ENCODE peak calls at places on chromosomes 7 and 10, in five cellular contexts. One of them, this sample, is unnamed.

GRCh38 chr7:105840981-105841749 is 35.2 kb downstream of the ATXN7L1 start:
- DNase-seq in A549: no peak
- DNase-seq in left ventricle myocardium inferior: no peak
- DNase-seq in dorsolateral prefrontal cortex: no peak
- DNase-seq in esophagus muscularis mucosa: no peak
- DNase-seq in this sample: no peak

GRCh38 chr10:128814024-128814423 is 653.0 kb upstream of the MGMT start:
- DNase-seq in dorsolateral prefrontal cortex: no peak
- DNase-seq in esophagus muscularis mucosa: no peak
- DNase-seq in A549: no peak
- DNase-seq in left ventricle myocardium inferior: no peak
- DNase-seq in this sample: no peak

GRCh38 chr10:22319559-22320558 is 1.0 kb upstream of the BMI1 start:
- DNase-seq in left ventricle myocardium inferior: no peak
- DNase-seq in esophagus muscularis mucosa: no peak
- DNase-seq in dorsolateral prefrontal cortex: no peak
- DNase-seq in A549: no peak
- DNase-seq in this sample: no peak

GRCh38 chr7:30159698-30160143 is 24.9 kb downstream of the MTURN start:
- DNase-seq in A549: no peak
- DNase-seq in dorsolateral prefrontal cortex: no peak
- DNase-seq in left ventricle myocardium inferior: no peak
- DNase-seq in esophagus muscularis mucosa: no peak
- DNase-seq in this sample: peak

GRCh38 chr7:151249732-151250072 is 1.2 kb upstream of the SMARCD3 start:
- DNase-seq in left ventricle myocardium inferior: peak
- DNase-seq in dorsolateral prefrontal cortex: no peak
- DNase-seq in esophagus muscularis mucosa: no peak
- DNase-seq in A549: peak
- DNase-seq in this sample: peak

GRCh38 chr7:104431930-104432329 is 103.5 kb downstream of the LHFPL3 start:
- DNase-seq in esophagus muscularis mucosa: no peak
- DNase-seq in dorsolateral prefrontal cortex: no peak
- DNase-seq in A549: no peak
- DNase-seq in left ventricle myocardium inferior: no peak
- DNase-seq in this sample: peak

GRCh38 chr7:25716421-25716820 is 435.6 kb upstream of the NFE2L3 start:
- DNase-seq in dorsolateral prefrontal cortex: no peak
- DNase-seq in esophagus muscularis mucosa: no peak
- DNase-seq in A549: no peak
- DNase-seq in left ventricle myocardium inferior: no peak
- DNase-seq in this sample: no peak

GRCh38 chr10:91587710-91588638 is 44.9 kb downstream of the PPP1R3C start:
- DNase-seq in A549: peak
- DNase-seq in left ventricle myocardium inferior: no peak
- DNase-seq in esophagus muscularis mucosa: no peak
- DNase-seq in dorsolateral prefrontal cortex: no peak
- DNase-seq in this sample: no peak

GRCh38 chr7:15508258-15508657 is 53.6 kb downstream of the AGMO start:
- DNase-seq in A549: no peak
- DNase-seq in left ventricle myocardium inferior: no peak
- DNase-seq in dorsolateral prefrontal cortex: no peak
- DNase-seq in esophagus muscularis mucosa: no peak
- DNase-seq in this sample: no peak

GRCh38 chr10:50992972-50993766 is 81.1 kb upstream of the PRKG1 start:
- DNase-seq in dorsolateral prefrontal cortex: no peak
- DNase-seq in A549: no peak
- DNase-seq in left ventricle myocardium inferior: peak
- DNase-seq in esophagus muscularis mucosa: no peak
- DNase-seq in this sample: peak

GRCh38 chr10:93413252-93413689 is 68.9 kb downstream of the MYOF start:
- DNase-seq in A549: no peak
- DNase-seq in dorsolateral prefrontal cortex: no peak
- DNase-seq in esophagus muscularis mucosa: no peak
- DNase-seq in left ventricle myocardium inferior: no peak
- DNase-seq in this sample: no peak

GRCh38 chr7:131724776-131725345 is 168.4 kb upstream of the PODXL start:
- DNase-seq in dorsolateral prefrontal cortex: no peak
- DNase-seq in A549: no peak
- DNase-seq in esophagus muscularis mucosa: peak
- DNase-seq in left ventricle myocardium inferior: no peak
- DNase-seq in this sample: no peak
- H3K27ac ChIP-seq in dorsolateral prefrontal cortex: no peak
- H3K27ac ChIP-seq in A549: no peak
- H3K27ac ChIP-seq in esophagus muscularis mucosa: no peak
- H3K27ac ChIP-seq in left ventricle myocardium inferior: no peak
- H3K27ac ChIP-seq in this sample: no peak

GRCh38 chr10:64306888-64307287 is 785.7 kb downstream of the REEP3 start:
- DNase-seq in A549: no peak
- DNase-seq in dorsolateral prefrontal cortex: no peak
- DNase-seq in esophagus muscularis mucosa: no peak
- DNase-seq in left ventricle myocardium inferior: no peak
- DNase-seq in this sample: no peak
- H3K4me3 ChIP-seq in A549: no peak
- H3K4me3 ChIP-seq in dorsolateral prefrontal cortex: no peak
- H3K4me3 ChIP-seq in esophagus muscularis mucosa: no peak
- H3K4me3 ChIP-seq in left ventricle myocardium inferior: no peak
- H3K4me3 ChIP-seq in this sample: no peak

GRCh38 chr10:6348091-6348862 is 145.5 kb downstream of the PFKFB3 start:
- DNase-seq in left ventricle myocardium inferior: peak
- DNase-seq in dorsolateral prefrontal cortex: peak
- DNase-seq in A549: no peak
- DNase-seq in esophagus muscularis mucosa: peak
- DNase-seq in this sample: peak
- H3K27ac ChIP-seq in left ventricle myocardium inferior: no peak
- H3K27ac ChIP-seq in dorsolateral prefrontal cortex: peak
- H3K27ac ChIP-seq in A549: peak
- H3K27ac ChIP-seq in esophagus muscularis mucosa: no peak
- H3K27ac ChIP-seq in this sample: no peak

GRCh38 chr7:127628445-127628844 is 10.5 kb upstream of the PAX4 start:
- DNase-seq in dorsolateral prefrontal cortex: no peak
- DNase-seq in esophagus muscularis mucosa: no peak
- DNase-seq in A549: no peak
- DNase-seq in left ventricle myocardium inferior: no peak
- DNase-seq in this sample: peak
- H3K4me3 ChIP-seq in dorsolateral prefrontal cortex: no peak
- H3K4me3 ChIP-seq in esophagus muscularis mucosa: no peak
- H3K4me3 ChIP-seq in A549: no peak
- H3K4me3 ChIP-seq in left ventricle myocardium inferior: no peak
- H3K4me3 ChIP-seq in this sample: no peak

DNA sequence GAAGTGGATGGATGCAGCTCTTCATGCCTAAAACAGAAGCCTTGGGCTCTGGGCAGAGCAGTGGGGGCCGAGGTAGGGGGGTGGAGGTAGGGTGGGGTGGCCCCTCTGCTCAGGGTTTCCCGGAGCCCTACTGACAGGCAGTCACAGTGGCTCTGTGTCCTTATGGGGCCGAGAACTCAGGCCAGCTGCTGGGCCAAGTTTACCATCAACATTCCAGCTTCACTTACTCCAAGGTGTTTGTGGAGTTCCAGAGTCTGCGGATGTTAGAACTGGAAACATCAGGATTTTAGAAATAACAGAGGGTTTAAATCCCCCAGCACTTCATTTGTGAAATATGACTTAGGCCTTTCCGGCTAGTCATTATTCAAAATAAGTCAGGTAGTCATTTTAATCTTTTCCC is 99.8 kb upstream of the BTBD16 start:
- DNase-seq in dorsolateral prefrontal cortex: no peak
- DNase-seq in esophagus muscularis mucosa: no peak
- DNase-seq in left ventricle myocardium inferior: no peak
- DNase-seq in A549: no peak
- DNase-seq in this sample: no peak
- H3K27ac ChIP-seq in dorsolateral prefrontal cortex: no peak
- H3K27ac ChIP-seq in esophagus muscularis mucosa: peak
- H3K27ac ChIP-seq in left ventricle myocardium inferior: peak
- H3K27ac ChIP-seq in A549: no peak
- H3K27ac ChIP-seq in this sample: peak

GRCh38 chr7:35038340-35038738 is 1.1 kb upstream of the DPY19L1 start:
- DNase-seq in A549: no peak
- DNase-seq in left ventricle myocardium inferior: no peak
- DNase-seq in esophagus muscularis mucosa: peak
- DNase-seq in dorsolateral prefrontal cortex: no peak
- DNase-seq in this sample: no peak
- H3K4me3 ChIP-seq in A549: peak
- H3K4me3 ChIP-seq in left ventricle myocardium inferior: peak
- H3K4me3 ChIP-seq in esophagus muscularis mucosa: peak
- H3K4me3 ChIP-seq in dorsolateral prefrontal cortex: peak
- H3K4me3 ChIP-seq in this sample: peak

GRCh38 chr7:46210467-46210866 is 289.4 kb upstream of the IGFBP3 start:
- DNase-seq in left ventricle myocardium inferior: no peak
- DNase-seq in dorsolateral prefrontal cortex: no peak
- DNase-seq in esophagus muscularis mucosa: peak
- DNase-seq in A549: no peak
- DNase-seq in this sample: no peak
- H3K27ac ChIP-seq in left ventricle myocardium inferior: no peak
- H3K27ac ChIP-seq in dorsolateral prefrontal cortex: no peak
- H3K27ac ChIP-seq in esophagus muscularis mucosa: no peak
- H3K27ac ChIP-seq in A549: no peak
- H3K27ac ChIP-seq in this sample: no peak

DNA sequence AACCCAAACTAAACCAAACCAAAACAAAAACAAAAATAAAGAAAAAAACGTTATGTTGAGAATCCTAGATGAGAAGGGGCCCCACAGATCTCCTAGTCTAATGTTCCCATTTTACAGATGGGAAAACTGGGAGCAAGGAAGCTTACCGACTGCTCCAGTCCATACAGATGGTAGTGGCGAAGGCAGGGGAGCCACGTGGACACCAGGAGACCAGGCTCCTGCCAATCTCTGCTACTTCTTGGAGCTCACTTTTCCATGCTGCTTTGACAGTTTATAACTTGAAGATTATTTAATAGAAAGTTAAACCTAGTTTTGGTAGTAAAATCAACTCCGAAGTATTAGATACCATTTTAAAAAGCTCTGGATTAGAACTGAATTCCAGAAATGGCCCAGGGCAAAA is 62.0 kb downstream of the GATA3 start:
- DNase-seq in left ventricle myocardium inferior: no peak
- DNase-seq in esophagus muscularis mucosa: no peak
- DNase-seq in dorsolateral prefrontal cortex: no peak
- DNase-seq in A549: no peak
- DNase-seq in this sample: no peak
- H3K4me3 ChIP-seq in left ventricle myocardium inferior: no peak
- H3K4me3 ChIP-seq in esophagus muscularis mucosa: no peak
- H3K4me3 ChIP-seq in dorsolateral prefrontal cortex: no peak
- H3K4me3 ChIP-seq in A549: no peak
- H3K4me3 ChIP-seq in this sample: no peak

GRCh38 chr7:77351539-77352004 is 64.6 kb downstream of the GSAP start:
- DNase-seq in esophagus muscularis mucosa: peak
- DNase-seq in dorsolateral prefrontal cortex: no peak
- DNase-seq in A549: no peak
- DNase-seq in left ventricle myocardium inferior: peak
- DNase-seq in this sample: peak
- H3K27ac ChIP-seq in esophagus muscularis mucosa: peak
- H3K27ac ChIP-seq in dorsolateral prefrontal cortex: no peak
- H3K27ac ChIP-seq in A549: no peak
- H3K27ac ChIP-seq in left ventricle myocardium inferior: peak
- H3K27ac ChIP-seq in this sample: no peak

DNA sequence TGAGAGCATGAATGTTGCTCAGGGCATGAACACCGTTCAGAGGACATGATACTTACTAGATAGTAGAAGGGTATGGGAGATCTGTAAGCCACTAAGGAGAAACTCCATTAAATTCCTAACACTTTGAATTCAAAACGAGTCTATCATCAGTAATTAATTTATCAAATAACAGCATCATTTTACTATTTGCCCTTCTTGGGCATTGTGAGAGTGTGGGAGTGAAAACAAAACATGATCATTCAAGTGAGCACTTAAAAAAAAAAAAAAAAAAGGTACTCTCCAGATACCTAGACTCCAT is 20.5 kb upstream of the ASB15 start:
- DNase-seq in left ventricle myocardium inferior: no peak
- DNase-seq in esophagus muscularis mucosa: no peak
- DNase-seq in A549: no peak
- DNase-seq in dorsolateral prefrontal cortex: no peak
- DNase-seq in this sample: no peak
- H3K4me3 ChIP-seq in left ventricle myocardium inferior: no peak
- H3K4me3 ChIP-seq in esophagus muscularis mucosa: no peak
- H3K4me3 ChIP-seq in A549: no peak
- H3K4me3 ChIP-seq in dorsolateral prefrontal cortex: no peak
- H3K4me3 ChIP-seq in this sample: no peak

This sample was measured in endodermal cell.